ENCODE peak calls at places on chromosomes 3 and 15, in four cellular contexts. C is H1, M is GM12878, G is K562. V is an unnamed sample.

GRCh38 chr15:68427366-68427765 is 4.6 kb downstream of the ITGA11 start:
- DNase-seq in C (no peak), M (no peak), G (no peak), V (no peak)

GRCh38 chr3:118098818-118099217 is 935.8 kb downstream of the IGSF11 start:
- DNase-seq in C (no peak), M (no peak), G (no peak), V (no peak)

GRCh38 chr15:73391128-73391864 is 22.5 kb upstream of the HCN4 start:
- DNase-seq in C (no peak), M (no peak), G (no peak), V (no peak)

GRCh38 chr15:90828111-90828510 is 40.3 kb upstream of the FURIN start:
- DNase-seq in C (no peak), M (no peak), G (no peak), V (no peak)

GRCh38 chr3:3170998-3171397 is 8.5 kb downstream of the CRBN start:
- DNase-seq in C (no peak), M (no peak), G (no peak), V (no peak)

GRCh38 chr3:54356299-54357037 is 234.1 kb downstream of the CACNA2D3 start:
- DNase-seq in C (no peak), M (no peak), G (no peak), V (no peak)

GRCh38 chr15:56758770-56759449 is 25.6 kb upstream of the ZNF280D start:
- DNase-seq in C (no peak), M (no peak), G (no peak), V (no peak)

GRCh38 chr3:27454914-27455313 is 29.3 kb downstream of the SLC4A7 start:
- DNase-seq in C (no peak), M (no peak), G (no peak), V (peak)

GRCh38 chr3:149277338-149277813 is 55.7 kb upstream of the CP start:
- DNase-seq in C (no peak), M (peak), G (no peak), V (peak)

DNA sequence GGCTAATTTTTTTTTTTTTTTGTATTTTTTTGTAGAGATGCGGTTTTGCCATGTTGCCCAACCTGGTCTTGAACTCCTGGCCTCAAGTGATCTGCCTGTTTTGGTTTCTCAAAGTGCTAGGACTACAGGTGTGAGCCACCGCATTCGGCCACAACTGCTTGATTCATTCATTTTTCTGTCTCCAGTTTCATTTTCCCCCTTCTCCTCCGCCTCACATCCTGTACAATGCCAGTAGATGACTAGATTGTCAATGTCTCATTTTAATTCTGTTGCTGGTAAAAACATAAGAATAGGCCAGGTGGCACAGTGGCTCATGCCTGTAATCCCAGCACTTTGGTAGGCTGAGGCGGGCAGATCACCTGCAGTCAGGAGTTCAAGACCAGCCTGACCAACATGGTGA is 12.0 kb upstream of the ZNF592 start:
- DNase-seq in C (no peak), M (peak), G (no peak), V (no peak)
- TF ChIP-seq CBX5 in C (no peak), M (no peak), G (no peak), V (no peak)

GRCh38 chr15:86854186-86854585 is 774.5 kb downstream of the AGBL1 start:
- DNase-seq in C (no peak), M (no peak), G (no peak), V (no peak)
- TF ChIP-seq CBX5 in C (no peak), M (no peak), G (no peak), V (no peak)

GRCh38 chr15:96261575-96262034 is 68.9 kb upstream of the NR2F2 start:
- DNase-seq in C (no peak), M (peak), G (peak), V (peak)
- TF ChIP-seq CBX5 in C (no peak), M (no peak), G (no peak), V (no peak)

DNA sequence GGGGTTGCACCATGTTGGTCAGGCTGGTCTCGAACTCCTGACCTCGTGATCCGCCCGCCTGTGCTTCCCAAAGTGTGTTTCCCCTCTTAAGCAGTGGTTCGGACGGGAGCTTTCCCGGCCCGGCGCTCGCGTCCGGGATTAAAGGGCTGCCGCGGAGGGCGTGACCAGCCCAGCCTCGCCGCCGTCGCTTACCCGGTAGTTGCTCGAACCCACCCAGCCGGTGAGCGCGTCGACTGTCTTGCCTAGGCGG is 513 bp downstream of the CLASP2 start:
- DNase-seq in C (no peak), M (no peak), G (peak), V (no peak)
- TF ChIP-seq CBX5 in C (no peak), M (no peak), G (no peak), V (no peak)

GRCh38 chr3:48621461-48621869 is at the start of gene TMEM89:
- DNase-seq in C (no peak), M (no peak), G (no peak), V (no peak)
- TF ChIP-seq CBX5 in C (no peak), M (no peak), G (no peak), V (no peak)

DNA sequence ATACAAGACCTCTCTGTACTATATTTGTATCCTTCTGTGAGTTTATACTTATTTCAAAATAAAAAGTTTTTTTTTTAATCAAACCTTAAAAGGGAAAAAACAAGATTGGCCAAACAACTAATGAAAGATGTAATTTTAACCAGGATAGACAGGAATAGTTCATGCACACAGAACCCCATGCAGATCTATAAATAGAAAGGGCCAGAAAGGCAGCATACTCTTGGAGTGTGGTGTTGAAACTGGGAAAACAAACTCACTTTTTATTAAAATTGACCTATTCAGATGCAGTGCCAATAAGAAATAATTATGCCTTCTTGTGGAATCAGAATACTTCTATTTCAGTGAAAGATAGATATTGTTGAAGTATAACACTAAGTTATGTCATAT is 204.6 kb downstream of the PLCL2 start:
- DNase-seq in C (no peak), M (no peak), G (no peak), V (no peak)
- TF ChIP-seq CBX5 in C (no peak), M (no peak), G (no peak), V (no peak)

V was measured in HepG2.